ENCODE peak calls at places on chromosomes 3 and 15, in seven cellular contexts. K, R, Y, S, Q, J and L are unnamed samples. For H3K4me1, the result is how much of the 10 kb centered on the place peaks cover.

GRCh38 chr3:188037116-188037718 is 116.7 kb upstream of the LPP start:
- DNase-seq in K (peak), R (peak), J (no peak), Q (no peak), Y (no peak), S (peak), L (no peak)

GRCh38 chr3:152175576-152175883 is 93.2 kb upstream of the MBNL1 start:
- DNase-seq in Q (no peak), Y (no peak), J (no peak), R (no peak), K (no peak), S (no peak), L (no peak)

GRCh38 chr3:117893638-117894037 is 1141.0 kb downstream of the IGSF11 start:
- DNase-seq in Y (no peak), J (no peak), R (no peak), S (no peak), K (no peak), Q (no peak), L (no peak)

GRCh38 chr3:161266731-161267150 is 45.6 kb downstream of the NMD3 start:
- DNase-seq in S (peak), Y (no peak), K (no peak), J (no peak), Q (no peak), R (no peak), L (no peak)

GRCh38 chr15:93141373-93141790 is 52.4 kb upstream of the RGMA start:
- DNase-seq in Q (peak), K (no peak), S (no peak), J (no peak), R (no peak), Y (no peak), L (no peak)

GRCh38 chr3:146218880-146219866 is 31.7 kb downstream of the PLSCR4 start:
- DNase-seq in S (peak), Q (peak), Y (no peak), R (peak), J (peak), K (no peak), L (peak)

GRCh38 chr3:189995129-189995528 is 125.6 kb downstream of the P3H2 start:
- DNase-seq in Y (no peak), R (no peak), J (no peak), Q (no peak), K (no peak), S (no peak), L (no peak)

GRCh38 chr3:10933021-10933420 is 59.5 kb upstream of the SLC6A1 start:
- DNase-seq in J (no peak), S (no peak), Q (no peak), R (no peak), Y (no peak), K (no peak), L (peak)

GRCh38 chr15:59052915-59053407 is 52.0 kb upstream of the CCNB2 start:
- DNase-seq in K (no peak), J (no peak), Q (no peak), S (no peak), R (no peak), Y (no peak), L (no peak)

GRCh38 chr15:97235285-97235985 is 725.1 kb upstream of the ARRDC4 start:
- DNase-seq in Y (no peak), R (peak), Q (no peak), S (peak), J (peak), K (peak), L (peak)

GRCh38 chr3:183279371-183279770 is 26.3 kb downstream of the B3GNT5 start:
- DNase-seq in S (no peak), Y (no peak), K (no peak), J (no peak), R (no peak), Q (no peak), L (no peak)

GRCh38 chr15:77836116-77836798 is 203.5 kb upstream of the LINGO1 start:
- DNase-seq in Y (no peak), S (no peak), J (no peak), R (no peak), K (no peak), Q (no peak), L (no peak)

GRCh38 chr3:126917232-126917804 is 65.6 kb upstream of the PLXNA1 start:
- DNase-seq in K (no peak), Y (no peak), Q (no peak), S (no peak), R (no peak), J (no peak), L (no peak)

GRCh38 chr3:188664795-188665194 is 507.0 kb upstream of the TPRG1 start:
- DNase-seq in R (peak), S (peak), J (no peak), Y (no peak), K (no peak), Q (no peak), L (no peak)

GRCh38 chr3:111764645-111765091 is 94.4 kb upstream of the PHLDB2 start:
- DNase-seq in Y (no peak), S (peak), R (no peak), J (no peak), K (no peak), Q (no peak), L (no peak)

GRCh38 chr15:74179983-74180688 is 6.6 kb downstream of the ISLR start:
- DNase-seq in K (no peak), Y (peak), J (no peak), S (no peak), Q (no peak), R (no peak), L (peak)

GRCh38 chr3:108296239-108296638 is at the start of gene HHLA2:
- DNase-seq in J (no peak), S (no peak), K (no peak), Y (no peak), R (peak), Q (no peak), L (no peak)

GRCh38 chr15:59333401-59334062 is 39.1 kb downstream of the MYO1E start:
- DNase-seq in Y (no peak), K (no peak), J (no peak), Q (no peak), S (no peak), R (no peak), L (no peak)

GRCh38 chr3:50287262-50287661 is 5.0 kb downstream of the IFRD2 start:
- DNase-seq in S (no peak), K (no peak), Y (no peak), R (no peak), J (no peak), Q (no peak), L (peak)

GRCh38 chr3:14379842-14380241 is 22.6 kb upstream of the SLC6A6 start:
- DNase-seq in J (no peak), R (no peak), K (no peak), S (no peak), Q (no peak), Y (no peak), L (no peak)

GRCh38 chr15:68370768-68371151 is 61.2 kb downstream of the ITGA11 start:
- DNase-seq in K (no peak), S (no peak), R (no peak), J (peak), Y (no peak), Q (no peak), L (no peak)

GRCh38 chr3:94171954-94172353 is 109.1 kb downstream of the NSUN3 start:
- DNase-seq in S (no peak), J (no peak), R (no peak), Y (no peak), Q (no peak), K (no peak), L (no peak)

GRCh38 chr3:168213920-168214319 is 118.2 kb upstream of the GOLIM4 start:
- DNase-seq in R (no peak), J (no peak), Q (no peak), K (no peak), Y (no peak), S (no peak), L (no peak)

GRCh38 chr15:63891079-63891762 is 57.5 kb upstream of the HERC1 start:
- DNase-seq in Q (peak), J (peak), R (peak), K (peak), S (peak), Y (peak), L (peak)

GRCh38 chr3:188119846-188120245 is 34.1 kb upstream of the LPP start:
- DNase-seq in S (no peak), J (no peak), Y (no peak), R (no peak), K (no peak), Q (no peak), L (no peak)

GRCh38 chr15:78056714-78057269 is 20.7 kb downstream of the TBC1D2B start:
- DNase-seq in J (no peak), K (peak), Q (no peak), S (no peak), R (no peak), Y (no peak), L (no peak)

GRCh38 chr3:10173095-10173925 is 8.6 kb downstream of the IRAK2 start:
- DNase-seq in R (no peak), Y (no peak), S (no peak), K (no peak), J (no peak), Q (no peak), L (no peak)

GRCh38 chr3:124587053-124587408 is 143.2 kb upstream of the UMPS start:
- DNase-seq in Q (no peak), J (no peak), R (no peak), S (no peak), K (peak), Y (no peak), L (no peak)

GRCh38 chr3:10753964-10754363 is 62.1 kb upstream of the SLC6A11 start:
- DNase-seq in R (peak), S (peak), J (peak), Q (peak), Y (peak), K (peak), L (peak)

GRCh38 chr3:124619887-124620599 is 110.2 kb upstream of the UMPS start:
- DNase-seq in J (no peak), R (no peak), K (no peak), S (peak), Y (no peak), Q (no peak), L (no peak)

GRCh38 chr3:1830851-1831250 is 267.8 kb upstream of the CNTN4 start:
- DNase-seq in R (no peak), J (no peak), S (no peak), Y (no peak), K (no peak), Q (no peak), L (no peak)

GRCh38 chr15:98785408-98785795 is 137.1 kb downstream of the IGF1R start:
- DNase-seq in S (peak), K (no peak), J (no peak), Y (no peak), Q (no peak), R (no peak), L (no peak)

GRCh38 chr3:126194713-126195305 is 14.4 kb upstream of the ALDH1L1 start:
- DNase-seq in S (no peak), Q (no peak), J (no peak), R (no peak), Y (no peak), K (no peak), L (no peak)

GRCh38 chr3:48820626-48821324 is 26.9 kb downstream of the PRKAR2A start:
- DNase-seq in R (no peak), S (peak), Y (no peak), K (no peak), J (no peak), Q (no peak), L (no peak)

GRCh38 chr3:60431599-60431958 is 819.7 kb downstream of the FHIT start:
- DNase-seq in S (no peak), J (no peak), R (no peak), K (no peak), Q (no peak), Y (no peak), L (no peak)

GRCh38 chr3:72295974-72296450 is 511.1 kb upstream of the PROK2 start:
- DNase-seq in S (no peak), Y (no peak), J (no peak), Q (no peak), R (no peak), K (no peak), L (no peak)

DNA sequence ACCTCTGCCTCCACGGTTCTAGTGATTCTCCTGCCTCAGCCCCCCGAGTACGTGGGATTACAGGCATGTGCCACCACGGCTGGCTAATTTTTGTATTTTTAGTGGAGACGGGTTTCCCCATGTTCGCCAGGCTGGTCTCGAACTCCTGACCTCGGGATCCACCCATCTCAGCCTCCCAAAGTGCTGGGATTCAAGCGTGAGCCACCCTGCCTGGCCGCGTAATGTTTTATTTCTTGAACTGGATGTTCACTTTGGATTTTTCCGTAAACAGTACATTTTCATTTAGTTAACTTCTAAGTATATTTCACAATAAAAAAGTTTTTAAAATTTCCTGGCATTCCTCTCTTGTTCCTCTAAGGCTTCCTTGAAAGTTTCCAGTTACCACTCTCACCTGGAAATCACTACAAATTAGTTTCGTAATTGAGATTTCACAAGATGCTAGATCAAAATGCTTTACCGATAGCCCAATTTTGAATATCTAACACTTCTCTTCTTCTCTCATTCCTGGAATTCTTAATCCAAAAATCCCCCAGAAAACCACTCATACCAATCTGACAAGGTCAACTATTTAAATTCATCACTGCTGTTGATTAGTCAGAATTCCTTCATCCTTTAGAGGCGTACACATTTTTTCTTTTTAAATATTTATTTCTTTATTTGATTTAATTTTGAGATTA is 44.7 kb upstream of the INO80 start:
- DNase-seq in Y (no peak), J (no peak), Q (no peak), S (no peak), K (no peak), R (no peak), L (no peak)
- H3K4me1 ChIP-seq in Y (under half), J (under half), Q (under half), S (under half), K (under half), R (under half), L (under half)

GRCh38 chr15:65056868-65057548 is 10.8 kb downstream of the RASL12 start:
- DNase-seq in Q (no peak), R (peak), K (no peak), Y (no peak), S (peak), J (no peak), L (no peak)
- H3K4me1 ChIP-seq in Q (under half), R (under half), K (under half), Y (under half), S (half or more), J (under half), L (under half)

DNA sequence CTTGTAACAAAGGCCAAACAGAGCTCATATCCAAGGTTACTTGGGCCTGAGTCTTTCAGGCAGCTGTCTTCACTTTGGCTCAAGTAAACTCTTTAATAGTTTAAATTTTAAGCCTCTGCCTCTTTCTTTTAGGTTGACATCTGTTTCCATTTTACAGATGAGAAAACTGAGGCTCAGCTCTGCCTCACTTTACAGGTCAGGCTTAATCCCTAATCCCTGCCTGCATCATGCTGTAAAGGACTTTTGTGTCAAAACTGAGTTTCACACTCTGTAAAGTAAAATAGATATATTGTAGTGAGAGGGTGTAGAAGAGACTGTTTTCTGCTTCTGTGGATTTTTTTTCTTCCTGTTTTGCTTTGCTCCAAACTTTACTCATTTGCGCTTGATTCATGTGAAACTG is 11.1 kb downstream of the FLNB start:
- DNase-seq in S (no peak), R (no peak), Q (no peak), K (no peak), Y (no peak), J (no peak), L (no peak)
- H3K4me1 ChIP-seq in S (half or more), R (under half), Q (under half), K (half or more), Y (under half), J (under half), L (under half)

GRCh38 chr15:67142142-67143092 is 77.0 kb downstream of the SMAD3 start:
- DNase-seq in R (no peak), J (no peak), Y (peak), S (no peak), K (no peak), Q (no peak), L (no peak)

GRCh38 chr15:67138946-67139855 is 73.8 kb downstream of the SMAD3 start:
- DNase-seq in Y (no peak), S (no peak), J (no peak), K (peak), R (no peak), Q (no peak), L (no peak)

GRCh38 chr15:67137951-67138935 is 72.8 kb downstream of the SMAD3 start:
- DNase-seq in Y (no peak), Q (no peak), S (no peak), R (no peak), J (no peak), K (no peak), L (no peak)

GRCh38 chr15:67137319-67137718 is 71.9 kb downstream of the SMAD3 start:
- DNase-seq in R (no peak), Y (no peak), K (no peak), Q (no peak), S (no peak), J (no peak), L (no peak)

GRCh38 chr15:67140078-67140833 is 74.9 kb downstream of the SMAD3 start:
- DNase-seq in K (no peak), R (no peak), S (no peak), Y (no peak), Q (no peak), J (no peak), L (no peak)
- H3K4me1 ChIP-seq in K (under half), R (under half), S (half or more), Y (half or more), Q (under half), J (under half), L (under half)

DNA sequence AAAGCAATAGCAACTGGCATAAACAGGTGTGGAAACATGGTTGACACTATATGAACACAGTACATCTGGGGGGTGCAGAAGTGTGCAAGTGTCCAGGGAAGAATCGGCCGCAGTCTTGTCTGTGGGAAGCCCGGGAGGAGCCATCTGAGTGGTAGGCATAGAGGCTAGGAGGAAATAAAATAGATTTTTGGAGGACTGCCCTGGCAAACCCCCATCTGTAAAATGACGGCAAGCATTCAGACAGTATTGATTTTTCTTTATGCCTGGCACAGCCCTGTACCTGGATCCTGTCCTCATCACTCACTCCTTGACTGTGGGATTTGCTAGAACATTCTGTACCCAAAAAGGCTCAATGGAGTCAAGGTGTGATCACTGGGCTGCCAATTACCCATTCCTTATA is 31.3 kb downstream of the THSD4 start:
- DNase-seq in Y (no peak), J (no peak), S (no peak), R (no peak), K (peak), Q (no peak), L (no peak)
- H3K4me1 ChIP-seq in Y (under half), J (under half), S (under half), R (under half), K (under half), Q (under half), L (under half)